ENCODE peak calls at places on chromosomes 7 and 10, in five cellular contexts. B, J, T, K and D are unnamed samples.

GRCh38 chr7:140273417-140273816 is 96.6 kb upstream of the KDM7A start:
- DNase-seq in K (no peak), B (no peak), T (no peak), J (no peak), D (no peak)

GRCh38 chr10:680146-680545 is 9.3 kb downstream of the DIP2C start:
- DNase-seq in J (no peak), B (no peak), T (no peak), K (no peak), D (no peak)

GRCh38 chr7:143318661-143319060 is 2.8 kb downstream of the CLCN1 start:
- DNase-seq in T (peak), B (no peak), J (no peak), K (no peak), D (peak)

GRCh38 chr10:12405342-12406320 is 56.3 kb downstream of the CAMK1D start:
- DNase-seq in T (no peak), J (no peak), B (no peak), K (no peak), D (no peak)

GRCh38 chr10:23461557-23461956 is 22.7 kb downstream of the OTUD1 start:
- DNase-seq in T (no peak), B (no peak), K (no peak), J (no peak), D (peak)

GRCh38 chr10:117133273-117134083 is 4.6 kb downstream of the VAX1 start:
- DNase-seq in T (no peak), K (no peak), B (peak), J (no peak), D (no peak)

GRCh38 chr7:47795631-47796030 is 152.6 kb downstream of the PKD1L1 start:
- DNase-seq in T (peak), K (no peak), B (no peak), J (no peak), D (peak)

GRCh38 chr10:4848341-4849041 is 22.5 kb downstream of the AKR1E2 start:
- DNase-seq in J (no peak), B (no peak), K (no peak), T (no peak), D (no peak)

GRCh38 chr10:34530778-34531177 is 284.3 kb downstream of the PARD3 start:
- DNase-seq in T (no peak), J (no peak), K (no peak), B (no peak), D (no peak)

GRCh38 chr7:17016402-17017010 is 134.7 kb upstream of the AGR3 start:
- DNase-seq in T (no peak), J (no peak), B (no peak), K (no peak), D (no peak)

GRCh38 chr10:69438531-69439349 is 12.5 kb upstream of the TSPAN15 start:
- DNase-seq in J (peak), K (no peak), T (no peak), B (no peak), D (peak)

GRCh38 chr10:30378607-30379006 is 29.5 kb upstream of the MTPAP start:
- DNase-seq in T (no peak), B (no peak), K (no peak), J (no peak), D (no peak)

GRCh38 chr10:78170026-78170475 is 136.4 kb downstream of the RPS24 start:
- DNase-seq in T (peak), J (no peak), B (no peak), K (no peak), D (peak)

GRCh38 chr10:24351883-24352778 is 143.2 kb downstream of the KIAA1217 start:
- DNase-seq in B (no peak), T (no peak), J (no peak), K (no peak), D (peak)

GRCh38 chr7:94183289-94183749 is 179.2 kb upstream of the BET1 start:
- DNase-seq in T (peak), J (peak), K (no peak), B (no peak), D (peak)

GRCh38 chr7:17010637-17011300 is 129.0 kb upstream of the AGR3 start:
- DNase-seq in K (no peak), B (no peak), J (no peak), T (no peak), D (no peak)

GRCh38 chr10:4038000-4038399 is 253.0 kb upstream of the KLF6 start:
- DNase-seq in K (no peak), T (no peak), B (no peak), J (no peak), D (no peak)

GRCh38 chr10:100364735-100365391 is 17.8 kb downstream of the SCD start:
- DNase-seq in J (peak), K (no peak), B (no peak), T (no peak), D (peak)